ENCODE peak calls at places on chromosomes 12 and 14, in nine cellular contexts. C, N, J, O, E, Z, P, L and S are unnamed samples.

GRCh38 chr12:54229624-54230212 is 40.9 kb upstream of the SMUG1 start:
- DNase-seq in Z (no peak), E (no peak), J (no peak), L (peak), O (peak), P (no peak), C (no peak), N (peak), S (peak)

GRCh38 chr14:96409701-96410100 is 17.8 kb downstream of the AK7 start:
- DNase-seq in Z (no peak), O (no peak), P (no peak), J (peak), C (no peak), N (peak), E (no peak), L (peak), S (no peak)

GRCh38 chr14:45939572-45939971 is 686.6 kb upstream of the MIS18BP1 start:
- DNase-seq in L (no peak), E (no peak), N (no peak), O (no peak), C (no peak), Z (no peak), P (no peak), J (no peak), S (no peak)

GRCh38 chr12:71335668-71336257 is 103.8 kb upstream of the LGR5 start:
- DNase-seq in P (no peak), Z (no peak), L (no peak), O (no peak), E (no peak), C (no peak), N (no peak), J (no peak), S (no peak)

GRCh38 chr14:59126714-59127436 is 61.6 kb upstream of the DAAM1 start:
- DNase-seq in J (peak), C (peak), E (peak), N (peak), L (peak), P (no peak), O (no peak), Z (no peak), S (no peak)

GRCh38 chr14:30988509-30988908 is 36.9 kb upstream of the AP4S1 start:
- DNase-seq in O (no peak), L (no peak), C (no peak), Z (no peak), J (no peak), P (no peak), E (no peak), N (no peak), S (no peak)

GRCh38 chr12:90401185-90401584 is 553.8 kb downstream of the CCER1 start:
- DNase-seq in C (no peak), J (no peak), P (no peak), E (no peak), N (no peak), Z (no peak), L (no peak), O (no peak), S (no peak)

GRCh38 chr12:89091293-89091841 is 260.9 kb downstream of the DUSP6 start:
- DNase-seq in N (no peak), Z (no peak), P (no peak), C (no peak), O (no peak), E (no peak), J (no peak), L (no peak), S (no peak)

GRCh38 chr12:81010641-81011040 is 67.2 kb upstream of the ACSS3 start:
- DNase-seq in O (no peak), C (no peak), N (no peak), E (no peak), P (no peak), L (no peak), J (no peak), Z (no peak), S (no peak)

GRCh38 chr14:74302160-74302628 is 540 bp downstream of the ABCD4 start:
- DNase-seq in L (no peak), C (peak), O (no peak), N (peak), E (no peak), Z (no peak), P (no peak), J (no peak), S (no peak)

GRCh38 chr14:66216763-66217162 is 269.4 kb upstream of the CCDC196 start:
- DNase-seq in O (no peak), Z (no peak), N (no peak), C (no peak), L (peak), E (no peak), J (no peak), P (no peak), S (no peak)

GRCh38 chr12:83573676-83574075 is 887.0 kb downstream of the TMTC2 start:
- DNase-seq in C (no peak), P (no peak), J (peak), L (peak), E (no peak), N (peak), Z (no peak), O (peak), S (no peak)

GRCh38 chr12:89414851-89415250 is 62.5 kb upstream of the DUSP6 start:
- DNase-seq in E (no peak), J (no peak), O (peak), L (no peak), C (no peak), P (no peak), Z (no peak), N (no peak), S (no peak)

GRCh38 chr12:110941391-110941790 is 21.0 kb upstream of the MYL2 start:
- DNase-seq in Z (no peak), P (no peak), C (no peak), J (no peak), N (no peak), O (no peak), L (no peak), E (no peak), S (no peak)

GRCh38 chr12:92654929-92655328 is 47.9 kb upstream of the PLEKHG7 start:
- DNase-seq in N (no peak), J (no peak), C (no peak), P (no peak), E (no peak), O (peak), L (no peak), Z (no peak), S (no peak)

GRCh38 chr12:110762891-110763290 is 20.2 kb upstream of the PPP1CC start:
- DNase-seq in L (no peak), C (no peak), J (no peak), N (no peak), O (no peak), P (no peak), E (no peak), Z (no peak), S (no peak)

GRCh38 chr12:15700595-15700994 is 88.6 kb downstream of the EPS8 start:
- DNase-seq in C (no peak), Z (no peak), P (no peak), N (peak), O (peak), J (no peak), L (peak), E (no peak), S (peak)

GRCh38 chr12:69555461-69555860 is 29.8 kb upstream of the CCT2 start:
- DNase-seq in O (peak), N (peak), E (no peak), J (no peak), P (no peak), Z (no peak), C (no peak), L (no peak), S (peak)

GRCh38 chr12:50635356-50635755 is 128.5 kb upstream of the ATF1 start:
- DNase-seq in J (no peak), O (no peak), C (no peak), Z (no peak), P (no peak), L (no peak), E (no peak), N (no peak), S (no peak)